ENCODE peak calls at places on chromosomes 5 and 9, in ten cellular contexts. S, F, Y, U, M, C, A, G, Q and D are unnamed samples.

GRCh38 chr9:6199596-6199995 is 16.0 kb upstream of the IL33 start:
- DNase-seq in U (no peak), G (no peak), S (no peak), F (no peak), Q (no peak), M (no peak), A (no peak), C (no peak), Y (peak; percentile 90), D (no peak)

GRCh38 chr5:55227738-55228430 is 769 bp upstream of the MCIDAS start:
- DNase-seq in Q (no peak), C (no peak), S (no peak), A (no peak), F (no peak), G (no peak), Y (no peak), U (no peak), M (no peak), D (no peak)

GRCh38 chr5:5919411-5919810 is 458.9 kb downstream of the MED10 start:
- DNase-seq in S (no peak), Y (no peak), A (no peak), G (no peak), C (no peak), U (no peak), M (no peak), F (no peak), Q (no peak), D (no peak)

GRCh38 chr5:24788829-24789509 is 144.2 kb upstream of the CDH10 start:
- DNase-seq in G (no peak), Q (no peak), F (peak; percentile 88), C (no peak), A (no peak), U (no peak), M (no peak), Y (no peak), S (no peak), D (no peak)

GRCh38 chr9:87443461-87443860 is 54.2 kb upstream of the DAPK1 start:
- DNase-seq in Y (no peak), S (no peak), Q (no peak), M (no peak), U (no peak), G (no peak), F (no peak), A (no peak), C (no peak), D (no peak)

GRCh38 chr9:80648336-80648735 is 1041.0 kb downstream of the TLE1 start:
- DNase-seq in Y (no peak), C (no peak), U (no peak), F (peak; percentile 73), G (no peak), S (no peak), A (no peak), Q (no peak), M (no peak), D (no peak)

GRCh38 chr9:79763861-79764260 is 192.1 kb downstream of the TLE4 start:
- DNase-seq in S (no peak), M (no peak), Q (no peak), Y (no peak), A (no peak), U (peak; percentile 77), G (no peak), C (no peak), F (no peak), D (no peak)

GRCh38 chr9:112239284-112239683 is 64.2 kb upstream of the SUSD1 start:
- DNase-seq in Q (no peak), A (no peak), G (no peak), S (no peak), F (no peak), U (no peak), Y (no peak), M (no peak), C (no peak), D (no peak)

GRCh38 chr5:65923339-65923738 is 3.0 kb upstream of the ERBIN start:
- DNase-seq in G (no peak), A (no peak), U (no peak), Q (no peak), M (no peak), S (no peak), Y (no peak), F (no peak), C (no peak), D (no peak)

GRCh38 chr5:122516432-122516743 is 204.4 kb downstream of the SNCAIP start:
- DNase-seq in F (no peak), A (no peak), Y (no peak), M (no peak), Q (no peak), G (no peak), C (no peak), U (no peak), S (no peak), D (no peak)

GRCh38 chr9:98980291-98980690 is 36.6 kb downstream of the COL15A1 start:
- DNase-seq in Y (no peak), Q (no peak), F (no peak), S (no peak), M (no peak), U (no peak), A (no peak), G (no peak), C (no peak), D (no peak)

GRCh38 chr5:72126796-72127195 is 19.5 kb downstream of the MAP1B start:
- DNase-seq in G (no peak), Q (peak; percentile 51), C (no peak), U (no peak), F (no peak), S (no peak), Y (no peak), M (no peak), A (no peak), D (no peak)

GRCh38 chr5:14628346-14628745 is 36.2 kb upstream of the OTULIN start:
- DNase-seq in F (peak; percentile 57), M (peak; percentile 41), U (peak; percentile 35), G (peak; percentile 41), A (peak; percentile 41), Q (no peak), C (peak; percentile 77), Y (no peak), S (peak; percentile 66), D (peak; percentile 79)

GRCh38 chr9:114371986-114372917 is 15.5 kb downstream of the AKNA start:
- DNase-seq in S (peak; percentile 60), G (no peak), F (no peak), Y (no peak), M (no peak), Q (no peak), C (peak; percentile 70), A (no peak), U (no peak), D (peak; percentile 77)

GRCh38 chr5:72129730-72130129 is 22.5 kb downstream of the MAP1B start:
- DNase-seq in Y (no peak), F (no peak), G (no peak), U (no peak), Q (no peak), M (no peak), C (no peak), S (no peak), A (no peak), D (no peak)

GRCh38 chr5:123125953-123126352 is 36.9 kb downstream of the PRDM6 start:
- DNase-seq in Q (no peak), G (no peak), C (no peak), M (no peak), A (no peak), F (peak; percentile 66), U (no peak), S (no peak), Y (no peak), D (no peak)

GRCh38 chr9:105445203-105445881 is 2.5 kb upstream of the FSD1L start:
- DNase-seq in Q (no peak), A (peak; percentile 24), U (no peak), F (no peak), M (no peak), G (no peak), Y (no peak), S (no peak), C (no peak), D (no peak)

GRCh38 chr9:124392855-124393460 is 22.3 kb downstream of the PSMB7 start:
- DNase-seq in G (no peak), U (peak; percentile 55), S (no peak), F (peak; percentile 90), A (no peak), Q (no peak), C (no peak), Y (peak; percentile 19), M (peak; percentile 46), D (no peak)

GRCh38 chr5:160970605-160971191 is 118.7 kb upstream of the ATP10B start:
- DNase-seq in F (peak; percentile 12), Q (no peak), U (no peak), Y (peak; percentile 22), A (no peak), G (no peak), M (no peak), S (peak; percentile 15), C (no peak), D (no peak)

GRCh38 chr9:86046080-86046636 is 53.2 kb downstream of the GOLM1 start:
- DNase-seq in C (no peak), U (no peak), F (no peak), S (no peak), Y (no peak), A (no peak), G (peak; percentile 64), M (no peak), Q (no peak), D (no peak)

GRCh38 chr9:109512170-109512756 is 14.2 kb upstream of the PTPN3 start:
- DNase-seq in A (no peak), S (no peak), M (no peak), G (no peak), U (no peak), C (no peak), Q (no peak), Y (no peak), F (no peak), D (no peak)